ENCODE peak calls at places on chromosomes 2 and 18, in five cellular contexts. One of them, this sample, is unnamed.

GRCh38 chr18:48827321-48828200 is 123.2 kb downstream of the SMAD7 start:
- DNase-seq in GM23248: peak; percentile 80
- DNase-seq in sciatic nerve: peak; percentile 59
- DNase-seq in spleen: peak; percentile 55
- DNase-seq in epithelial cell of prostate: no peak
- DNase-seq in this sample: no peak

GRCh38 chr2:219249203-219249980 is 3.7 kb upstream of the TUBA4B start:
- DNase-seq in GM23248: peak; percentile 92
- DNase-seq in sciatic nerve: peak; percentile 80
- DNase-seq in spleen: peak; percentile 89
- DNase-seq in epithelial cell of prostate: peak; percentile 94
- DNase-seq in this sample: peak; percentile 91

GRCh38 chr2:40098786-40099470 is 319.9 kb upstream of the THUMPD2 start:
- DNase-seq in GM23248: peak; percentile 50
- DNase-seq in sciatic nerve: no peak
- DNase-seq in spleen: no peak
- DNase-seq in epithelial cell of prostate: no peak
- DNase-seq in this sample: no peak

GRCh38 chr2:608297-608696 is 68.9 kb downstream of the TMEM18 start:
- DNase-seq in GM23248: no peak
- DNase-seq in sciatic nerve: no peak
- DNase-seq in spleen: no peak
- DNase-seq in epithelial cell of prostate: no peak
- DNase-seq in this sample: no peak

GRCh38 chr2:10514743-10515142 is 66.6 kb upstream of the ODC1 start:
- DNase-seq in GM23248: peak; percentile 89
- DNase-seq in sciatic nerve: peak; percentile 9
- DNase-seq in spleen: peak; percentile 16
- DNase-seq in epithelial cell of prostate: peak; percentile 95
- DNase-seq in this sample: peak; percentile 92

GRCh38 chr2:219406861-219407230 is 11.3 kb upstream of the DES start:
- DNase-seq in GM23248: peak; percentile 99
- DNase-seq in sciatic nerve: no peak
- DNase-seq in spleen: no peak
- DNase-seq in epithelial cell of prostate: no peak
- DNase-seq in this sample: no peak

GRCh38 chr2:7974086-7974485 is 707.8 kb upstream of the ID2 start:
- DNase-seq in GM23248: no peak
- DNase-seq in sciatic nerve: no peak
- DNase-seq in spleen: no peak
- DNase-seq in epithelial cell of prostate: no peak
- DNase-seq in this sample: no peak

GRCh38 chr18:75507636-75508035 is 80.1 kb upstream of the SMIM21 start:
- DNase-seq in GM23248: no peak
- DNase-seq in sciatic nerve: no peak
- DNase-seq in spleen: no peak
- DNase-seq in epithelial cell of prostate: no peak
- DNase-seq in this sample: no peak

GRCh38 chr18:37425182-37425581 is 140.4 kb downstream of the CELF4 start:
- DNase-seq in GM23248: no peak
- DNase-seq in sciatic nerve: no peak
- DNase-seq in spleen: no peak
- DNase-seq in epithelial cell of prostate: no peak
- DNase-seq in this sample: no peak

GRCh38 chr2:88108796-88109195 is 19.1 kb downstream of the FABP1 start:
- DNase-seq in GM23248: no peak
- DNase-seq in sciatic nerve: no peak
- DNase-seq in spleen: no peak
- DNase-seq in epithelial cell of prostate: no peak
- DNase-seq in this sample: no peak

GRCh38 chr2:228079194-228079593 is 102.3 kb downstream of the SPHKAP start:
- DNase-seq in GM23248: no peak
- DNase-seq in sciatic nerve: no peak
- DNase-seq in spleen: no peak
- DNase-seq in epithelial cell of prostate: no peak
- DNase-seq in this sample: no peak

GRCh38 chr2:156294945-156295580 is 37.5 kb downstream of the NR4A2 start:
- DNase-seq in GM23248: peak; percentile 17
- DNase-seq in sciatic nerve: no peak
- DNase-seq in spleen: no peak
- DNase-seq in epithelial cell of prostate: no peak
- DNase-seq in this sample: no peak

GRCh38 chr2:56260415-56260814 is 76.6 kb downstream of the CCDC85A start:
- DNase-seq in GM23248: peak; percentile 28
- DNase-seq in sciatic nerve: no peak
- DNase-seq in spleen: no peak
- DNase-seq in epithelial cell of prostate: no peak
- DNase-seq in this sample: no peak

GRCh38 chr2:158998486-158999248 is 30.2 kb downstream of the TANC1 start:
- DNase-seq in GM23248: peak; percentile 44
- DNase-seq in sciatic nerve: no peak
- DNase-seq in spleen: no peak
- DNase-seq in epithelial cell of prostate: no peak
- DNase-seq in this sample: no peak

GRCh38 chr2:144421606-144422510 is 98.1 kb downstream of the ZEB2 start:
- DNase-seq in GM23248: peak; percentile 23
- DNase-seq in sciatic nerve: no peak
- DNase-seq in spleen: no peak
- DNase-seq in epithelial cell of prostate: no peak
- DNase-seq in this sample: no peak

GRCh38 chr2:237421542-237422047 is 7.6 kb upstream of the COL6A3 start:
- DNase-seq in GM23248: peak; percentile 90
- DNase-seq in sciatic nerve: peak; percentile 91
- DNase-seq in spleen: peak; percentile 83
- DNase-seq in epithelial cell of prostate: no peak
- DNase-seq in this sample: no peak

GRCh38 chr2:104897515-104898184 is 43.7 kb downstream of the POU3F3 start:
- DNase-seq in GM23248: peak; percentile 55
- DNase-seq in sciatic nerve: no peak
- DNase-seq in spleen: no peak
- DNase-seq in epithelial cell of prostate: no peak
- DNase-seq in this sample: no peak

GRCh38 chr2:129458006-129458405 is 521.5 kb upstream of the RAB6C start:
- DNase-seq in GM23248: no peak
- DNase-seq in sciatic nerve: no peak
- DNase-seq in spleen: no peak
- DNase-seq in epithelial cell of prostate: no peak
- DNase-seq in this sample: peak; percentile 27

GRCh38 chr2:207251022-207251421 is 85.3 kb upstream of the KLF7 start:
- DNase-seq in GM23248: peak; percentile 19
- DNase-seq in sciatic nerve: no peak
- DNase-seq in spleen: no peak
- DNase-seq in epithelial cell of prostate: no peak
- DNase-seq in this sample: no peak

GRCh38 chr18:27887287-27887686 is 289.6 kb downstream of the CDH2 start:
- DNase-seq in GM23248: peak; percentile 33
- DNase-seq in sciatic nerve: no peak
- DNase-seq in spleen: no peak
- DNase-seq in epithelial cell of prostate: peak; percentile 14
- DNase-seq in this sample: no peak

GRCh38 chr18:11247381-11247970 is 98.1 kb upstream of the PIEZO2 start:
- DNase-seq in GM23248: no peak
- DNase-seq in sciatic nerve: no peak
- DNase-seq in spleen: no peak
- DNase-seq in epithelial cell of prostate: no peak
- DNase-seq in this sample: no peak

GRCh38 chr18:49481317-49481716 is 5.7 kb downstream of the C18orf32 start:
- DNase-seq in GM23248: peak; percentile 20
- DNase-seq in sciatic nerve: no peak
- DNase-seq in spleen: no peak
- DNase-seq in epithelial cell of prostate: no peak
- DNase-seq in this sample: no peak

GRCh38 chr2:56671973-56672569 is 488.3 kb downstream of the CCDC85A start:
- DNase-seq in GM23248: peak; percentile 12
- DNase-seq in sciatic nerve: no peak
- DNase-seq in spleen: peak; percentile 47
- DNase-seq in epithelial cell of prostate: no peak
- DNase-seq in this sample: peak; percentile 30

GRCh38 chr2:239266779-239267410 is 133.9 kb downstream of the HDAC4 start:
- DNase-seq in GM23248: no peak
- DNase-seq in sciatic nerve: no peak
- DNase-seq in spleen: peak; percentile 83
- DNase-seq in epithelial cell of prostate: no peak
- DNase-seq in this sample: no peak